ENCODE peak calls at places on chromosomes 1 and 21, in seven cellular contexts. Y, X, G, Z, E, N and O are unnamed samples.

GRCh38 chr1:166721145-166721544 is 118.1 kb upstream of the POGK start:
- DNase-seq in Y (no peak), X (peak; percentile 22), G (peak; percentile 1), Z (no peak), E (no peak), N (no peak), O (no peak)

GRCh38 chr1:246947255-246947654 is 15.5 kb upstream of the AHCTF1 start:
- DNase-seq in Y (peak; percentile 77), X (peak; percentile 20), G (peak; percentile 96), Z (peak; percentile 81), E (no peak), N (peak; percentile 52), O (no peak)

GRCh38 chr1:23290811-23291565 is 53.1 kb downstream of the HNRNPR start:
- DNase-seq in Y (no peak), X (no peak), G (no peak), Z (no peak), E (no peak), N (no peak), O (no peak)

GRCh38 chr1:67801903-67802302 is 31.4 kb downstream of the GNG12 start:
- DNase-seq in Y (no peak), X (no peak), G (no peak), Z (no peak), E (no peak), N (no peak), O (no peak)

GRCh38 chr1:9040659-9041030 is 14.4 kb upstream of the SLC2A7 start:
- DNase-seq in Y (no peak), X (no peak), G (no peak), Z (no peak), E (no peak), N (no peak), O (no peak)

GRCh38 chr1:229581485-229581884 is 23.0 kb upstream of the ABCB10 start:
- DNase-seq in Y (no peak), X (no peak), G (no peak), Z (no peak), E (no peak), N (no peak), O (no peak)

GRCh38 chr1:16420719-16421118 is 16.5 kb downstream of the SPATA21 start:
- DNase-seq in Y (no peak), X (no peak), G (no peak), Z (no peak), E (no peak), N (no peak), O (peak; percentile 72)

GRCh38 chr21:17476006-17476405 is 36.8 kb upstream of the CXADR start:
- DNase-seq in Y (no peak), X (no peak), G (peak; percentile 27), Z (no peak), E (no peak), N (peak; percentile 73), O (no peak)

GRCh38 chr1:40042337-40042736 is 1.8 kb downstream of the CAP1 start:
- DNase-seq in Y (no peak), X (peak; percentile 32), G (peak; percentile 29), Z (no peak), E (no peak), N (no peak), O (no peak)

GRCh38 chr1:200411406-200412257 is 1.8 kb upstream of the ZNF281 start:
- DNase-seq in Y (no peak), X (no peak), G (no peak), Z (no peak), E (no peak), N (no peak), O (no peak)

GRCh38 chr1:68232354-68233148 is at the start of gene WLS:
- DNase-seq in Y (peak; percentile 83), X (peak; percentile 66), G (peak; percentile 80), Z (peak; percentile 81), E (no peak), N (peak; percentile 80), O (no peak)

GRCh38 chr1:56255516-56256181 is 323.7 kb downstream of the PLPP3 start:
- DNase-seq in Y (peak; percentile 84), X (no peak), G (peak; percentile 60), Z (peak; percentile 78), E (peak; percentile 12), N (peak; percentile 45), O (no peak)

GRCh38 chr1:231618588-231619256 is 7.9 kb upstream of the DISC1 start:
- DNase-seq in Y (no peak), X (no peak), G (no peak), Z (no peak), E (no peak), N (no peak), O (no peak)

GRCh38 chr1:29227511-29227910 is 3.2 kb downstream of the MECR start:
- DNase-seq in Y (no peak), X (peak; percentile 59), G (no peak), Z (no peak), E (no peak), N (no peak), O (no peak)

GRCh38 chr1:17377325-17377953 is 5.4 kb downstream of the PADI6 start:
- DNase-seq in Y (no peak), X (peak; percentile 5), G (no peak), Z (no peak), E (no peak), N (no peak), O (no peak)

DNA sequence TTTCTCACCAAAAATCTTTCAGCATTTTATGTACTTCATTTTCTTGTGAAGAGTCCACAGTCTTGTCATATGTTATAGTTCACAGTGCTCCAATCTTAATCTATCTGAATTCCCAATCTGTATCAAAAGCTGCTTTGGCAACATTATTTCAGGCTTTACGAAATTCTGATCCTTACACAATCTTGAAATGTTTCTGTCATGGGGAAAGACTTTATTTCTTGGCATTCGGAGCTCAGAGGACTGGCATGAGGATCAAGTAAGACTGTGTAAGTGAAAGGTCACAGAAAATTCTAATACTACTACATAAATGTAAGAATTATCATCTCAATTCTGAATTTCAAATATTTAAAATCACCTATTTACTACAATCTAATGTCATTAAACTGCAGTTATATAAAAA is 2.0 kb downstream of the USP33 start:
- DNase-seq in Y (no peak), X (no peak), G (peak; percentile 72), Z (peak; percentile 67), E (no peak), N (no peak), O (no peak)
- H3K4me3 ChIP-seq in Y (peak overlapping the region; percentile 85), X (peak overlapping the region; percentile 81), G (peak overlapping the region; percentile 6), Z (no peak overlapping the region), E (no peak overlapping the region), N (no peak overlapping the region), O (no peak overlapping the region)

DNA sequence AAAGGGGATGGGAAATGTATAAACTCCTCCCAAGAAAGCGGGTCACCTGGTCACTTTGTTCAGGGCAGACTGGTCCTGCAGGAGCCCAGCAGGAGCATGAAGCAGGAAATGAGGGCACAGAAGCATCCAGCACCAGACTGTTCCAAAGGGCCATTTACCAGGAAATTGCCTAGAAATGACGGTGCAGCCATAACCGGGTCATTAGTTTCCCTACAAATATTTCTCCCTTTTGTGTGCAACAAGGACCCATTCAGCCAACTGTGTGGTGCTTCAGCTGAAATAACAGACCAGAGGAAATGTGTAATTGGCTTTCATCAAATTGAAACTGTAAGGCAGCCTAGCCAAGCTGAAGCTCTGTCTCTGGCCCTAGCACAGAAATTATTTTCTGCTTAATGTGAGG is 7.6 kb upstream of the CTTNBP2NL start:
- DNase-seq in Y (no peak), X (no peak), G (peak; percentile 36), Z (peak; percentile 40), E (no peak), N (no peak), O (no peak)
- H3K4me3 ChIP-seq in Y (no peak overlapping the region), X (no peak overlapping the region), G (no peak overlapping the region), Z (no peak overlapping the region), E (no peak overlapping the region), N (no peak overlapping the region), O (no peak overlapping the region)

GRCh38 chr1:150210741-150211140 is 25.2 kb downstream of the ANP32E start:
- DNase-seq in Y (no peak), X (no peak), G (no peak), Z (no peak), E (no peak), N (no peak), O (no peak)

GRCh38 chr1:150212070-150212469 is 23.8 kb downstream of the ANP32E start:
- DNase-seq in Y (no peak), X (no peak), G (no peak), Z (no peak), E (no peak), N (no peak), O (no peak)

GRCh38 chr1:150210086-150210485 is 25.8 kb downstream of the ANP32E start:
- DNase-seq in Y (no peak), X (no peak), G (no peak), Z (no peak), E (no peak), N (no peak), O (no peak)

DNA sequence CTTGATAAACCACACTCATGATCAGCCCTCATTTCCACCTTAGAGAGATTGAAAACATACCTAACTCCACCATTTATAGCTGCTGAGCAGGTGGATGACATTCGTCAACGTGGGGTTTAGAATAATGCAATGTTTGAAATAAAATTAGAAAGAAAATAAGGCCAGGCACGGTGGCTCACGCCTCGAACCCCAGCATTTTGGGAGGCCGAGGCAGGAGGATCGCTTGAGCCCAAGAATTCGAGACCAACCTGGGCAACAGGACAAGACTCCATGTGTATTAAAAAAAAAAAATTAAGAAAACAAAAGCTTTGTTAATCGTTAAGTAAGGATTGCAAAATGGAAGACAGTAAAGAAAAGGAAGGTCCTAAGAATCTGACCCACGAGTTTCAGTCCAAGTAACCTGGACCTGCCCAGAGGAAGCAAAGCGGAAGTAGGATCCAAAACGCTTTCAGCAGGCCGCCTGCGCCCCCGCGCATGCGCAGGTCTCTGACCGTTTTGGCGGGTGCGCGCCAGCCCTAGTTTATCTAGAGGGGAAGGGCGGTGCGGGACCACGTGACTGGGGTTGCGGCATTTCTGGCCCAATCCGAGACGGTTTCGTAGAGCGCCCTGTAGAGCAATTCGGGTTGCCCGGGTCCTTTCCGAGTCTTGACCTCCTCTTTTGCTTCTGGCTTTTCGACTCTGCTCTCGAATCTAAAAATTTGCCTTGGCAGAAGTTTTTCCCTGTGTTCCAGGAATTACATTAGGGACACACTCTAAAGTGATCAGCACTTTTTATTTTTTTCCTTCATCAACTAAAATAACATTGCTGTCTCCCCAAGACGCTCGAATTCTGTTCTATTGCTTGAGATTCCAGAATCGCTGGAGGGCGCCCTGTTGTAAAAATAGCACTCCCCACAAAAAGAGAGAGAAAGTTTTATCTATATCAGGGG is 22.5 kb downstream of the ANP32E start:
- DNase-seq in Y (peak; percentile 97), X (peak; percentile 45), G (peak; percentile 95), Z (peak; percentile 86), E (no peak), N (peak; percentile 96), O (peak; percentile 95)
- H3K4me3 ChIP-seq in Y (peak overlapping the region; percentile 50), X (no peak overlapping the region), G (peak overlapping the region; percentile 56), Z (peak overlapping the region; percentile 43), E (peak overlapping the region; percentile 52), N (no peak overlapping the region), O (peak overlapping the region; percentile 55)

DNA sequence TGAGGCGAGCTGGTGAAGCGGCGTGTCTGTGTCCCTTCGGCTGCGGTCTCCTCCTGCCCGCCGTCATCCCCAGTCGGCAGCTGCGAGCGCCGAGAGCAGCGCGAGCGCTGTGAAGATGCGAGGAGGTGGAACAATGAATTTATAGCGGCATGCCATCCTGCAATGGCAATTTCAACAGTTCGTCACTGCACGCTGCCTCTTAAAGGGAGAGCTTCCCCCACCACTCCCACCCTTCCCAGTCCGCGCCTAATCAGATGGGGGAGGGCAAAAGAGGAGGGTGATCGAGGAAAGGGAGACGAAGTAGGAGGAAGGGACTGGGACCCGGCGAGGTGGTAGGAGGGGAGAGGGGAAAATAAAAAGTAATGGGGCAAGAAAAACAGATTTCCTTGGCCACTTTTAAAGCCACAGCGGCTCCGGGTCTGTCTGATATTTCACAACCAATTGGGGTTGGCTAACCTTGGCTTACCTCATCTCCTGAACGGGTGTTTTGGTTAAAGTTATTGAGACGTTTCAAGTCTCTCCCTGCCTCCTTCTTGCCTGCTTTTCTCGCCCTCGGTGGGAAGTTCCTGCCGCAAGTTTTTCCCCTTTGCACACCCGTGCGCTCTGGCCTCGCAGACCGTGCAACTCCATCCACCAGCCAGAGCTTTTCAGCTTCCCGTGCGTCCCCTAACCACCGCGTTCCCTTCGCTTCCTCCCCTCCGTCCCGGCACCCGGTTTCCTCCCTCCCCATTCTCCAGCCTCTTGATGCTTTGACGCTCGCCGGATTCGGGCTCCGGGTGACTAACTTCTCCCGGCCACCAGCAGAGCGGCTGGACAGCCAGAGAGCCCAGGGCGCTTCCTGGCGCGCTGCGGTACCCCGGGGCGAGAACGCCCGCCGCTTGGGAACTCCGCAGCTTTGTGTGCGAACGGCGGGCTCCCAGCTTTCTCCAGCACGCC is at the start of gene ADAMTS5:
- DNase-seq in Y (peak; percentile 88), X (peak; percentile 14), G (peak; percentile 63), Z (peak; percentile 75), E (no peak), N (peak; percentile 19), O (no peak)
- H3K4me3 ChIP-seq in Y (peak within 1 kb of the TSS; percentile 56), X (peak within 1 kb of the TSS; percentile 63), G (peak within 1 kb of the TSS; percentile 63), Z (peak within 1 kb of the TSS; percentile 61), E (peak within 1 kb of the TSS; percentile 70), N (peak within 1 kb of the TSS; percentile 22), O (no peak within 1 kb of the TSS)